ENCODE peak calls at places on chromosomes 16 and 17, in seven cellular contexts. G is AG09309, H is tibial nerve, Y is HFF-Myc, V is thoracic aorta, D is LNCaP clone FGC, C is lower lobe of right lung. Z is an unnamed sample.
A peak's percentile ranks its signal among the peaks of the same experiment; 100 is the strongest.

GRCh38 chr16:73065617-73066313 is 17.8 kb upstream of the ZFHX3 start:
- DNase-seq in G (no peak), D (no peak), H (peak; percentile 50), V (no peak), Y (no peak), C (peak; percentile 69), Z (no peak)

GRCh38 chr16:52068447-52069074 is 478.4 kb downstream of the TOX3 start:
- DNase-seq in C (no peak), D (peak; percentile 61), G (no peak), V (no peak), Y (no peak), H (no peak), Z (no peak)

GRCh38 chr16:85587763-85588474 is 25.2 kb upstream of the GSE1 start:
- DNase-seq in H (no peak), C (no peak), Y (no peak), D (no peak), V (no peak), G (no peak), Z (no peak)

GRCh38 chr16:72789921-72790320 is 258.0 kb downstream of the ZFHX3 start:
- DNase-seq in V (no peak), D (no peak), G (no peak), Y (no peak), C (no peak), H (no peak), Z (no peak)

GRCh38 chr17:9802294-9802693 is 10.9 kb upstream of the DHRS7C start:
- DNase-seq in H (no peak), V (no peak), G (no peak), Y (peak; percentile 47), C (no peak), D (no peak), Z (no peak)

GRCh38 chr16:22814330-22815105 is 556 bp downstream of the HS3ST2 start:
- DNase-seq in C (no peak), H (no peak), G (no peak), V (no peak), Y (no peak), D (no peak), Z (no peak)

GRCh38 chr17:65283704-65284103 is 146.5 kb downstream of the RGS9 start:
- DNase-seq in C (no peak), D (no peak), H (no peak), Y (no peak), G (no peak), V (no peak), Z (no peak)

GRCh38 chr16:66226762-66227161 is 139.7 kb upstream of the CDH5 start:
- DNase-seq in H (no peak), G (no peak), D (no peak), V (no peak), C (no peak), Y (no peak), Z (no peak)

GRCh38 chr16:46650224-46650623 is 29.0 kb upstream of the SHCBP1 start:
- DNase-seq in D (no peak), C (no peak), V (no peak), H (no peak), Y (peak; percentile 32), G (no peak), Z (no peak)

GRCh38 chr17:79650861-79651260 is 40.0 kb upstream of the RBFOX3 start:
- DNase-seq in C (no peak), D (no peak), G (no peak), H (no peak), V (no peak), Y (no peak), Z (no peak)

GRCh38 chr17:77802811-77803220 is 155.7 kb upstream of the TNRC6C start:
- DNase-seq in Y (no peak), G (no peak), H (no peak), D (no peak), C (no peak), V (no peak), Z (no peak)

GRCh38 chr16:909281-910000 is 61.3 kb downstream of the LMF1 start:
- DNase-seq in H (no peak), V (no peak), G (no peak), D (no peak), C (no peak), Y (no peak), Z (no peak)

GRCh38 chr17:71902931-71903506 is 217.8 kb upstream of the SOX9 start:
- DNase-seq in H (no peak), C (no peak), Y (no peak), V (no peak), G (no peak), D (no peak), Z (no peak)

GRCh38 chr16:17396762-17397498 is 73.8 kb downstream of the XYLT1 start:
- DNase-seq in D (peak; percentile 72), Y (peak; percentile 70), C (no peak), G (no peak), H (no peak), V (no peak), Z (no peak)

GRCh38 chr17:38701504-38702165 is 3.4 kb upstream of the MLLT6 start:
- DNase-seq in V (no peak), C (no peak), G (no peak), H (no peak), Y (no peak), D (no peak), Z (no peak)

GRCh38 chr17:39836117-39836516 is 28.0 kb downstream of the IKZF3 start:
- DNase-seq in D (no peak), C (no peak), H (no peak), G (no peak), Y (no peak), V (no peak), Z (no peak)

GRCh38 chr17:39834017-39834416 is 30.1 kb downstream of the IKZF3 start:
- DNase-seq in C (no peak), V (no peak), Y (no peak), D (no peak), G (no peak), H (no peak), Z (no peak)

GRCh38 chr17:39838057-39838456 is 26.1 kb downstream of the IKZF3 start:
- DNase-seq in Y (no peak), D (no peak), C (no peak), G (no peak), V (no peak), H (no peak), Z (no peak)

GRCh38 chr17:39838784-39839183 is 25.3 kb downstream of the IKZF3 start:
- DNase-seq in D (no peak), Y (no peak), H (no peak), V (no peak), G (no peak), C (no peak), Z (no peak)

GRCh38 chr17:39835038-39835786 is 28.9 kb downstream of the IKZF3 start:
- DNase-seq in V (no peak), H (no peak), D (no peak), Y (no peak), C (no peak), G (no peak), Z (no peak)
- TF ChIP-seq CTCF in V (no peak), H (no peak), D (no peak), Y (no peak), C (no peak), G (no peak), Z (no peak)

DNA sequence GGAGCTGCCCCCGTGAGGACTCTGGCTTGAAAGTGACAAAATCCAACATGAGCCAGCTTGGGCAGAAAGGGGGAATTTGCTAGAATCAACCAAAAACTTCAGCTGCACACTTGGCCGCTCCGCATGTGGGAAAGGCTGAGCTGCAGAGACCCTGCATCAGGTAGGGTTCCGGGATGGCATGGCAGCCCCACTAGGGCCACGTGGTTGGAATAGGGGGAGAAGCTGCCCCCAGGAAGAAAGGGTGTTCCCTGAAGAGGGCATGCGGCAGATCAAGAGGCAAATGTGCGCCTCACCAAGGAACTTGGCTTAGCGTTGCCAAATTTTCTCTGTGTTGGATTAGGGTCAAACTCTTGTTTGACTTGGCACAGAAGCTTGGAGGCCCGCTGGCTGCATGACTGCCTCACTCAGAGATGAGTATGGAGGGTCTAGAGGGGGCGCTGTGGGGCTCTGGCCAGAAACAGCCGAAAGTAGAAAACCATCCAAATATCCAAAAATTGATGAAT is 29.2 kb upstream of the WFIKKN2 start:
- DNase-seq in D (peak; percentile 32), G (no peak), H (no peak), V (no peak), Y (no peak), C (no peak), Z (no peak)
- TF ChIP-seq CTCF in D (peak; percentile 22), G (no peak), H (no peak), V (no peak), Y (peak; percentile 22), C (no peak), Z (peak; percentile 20)

DNA sequence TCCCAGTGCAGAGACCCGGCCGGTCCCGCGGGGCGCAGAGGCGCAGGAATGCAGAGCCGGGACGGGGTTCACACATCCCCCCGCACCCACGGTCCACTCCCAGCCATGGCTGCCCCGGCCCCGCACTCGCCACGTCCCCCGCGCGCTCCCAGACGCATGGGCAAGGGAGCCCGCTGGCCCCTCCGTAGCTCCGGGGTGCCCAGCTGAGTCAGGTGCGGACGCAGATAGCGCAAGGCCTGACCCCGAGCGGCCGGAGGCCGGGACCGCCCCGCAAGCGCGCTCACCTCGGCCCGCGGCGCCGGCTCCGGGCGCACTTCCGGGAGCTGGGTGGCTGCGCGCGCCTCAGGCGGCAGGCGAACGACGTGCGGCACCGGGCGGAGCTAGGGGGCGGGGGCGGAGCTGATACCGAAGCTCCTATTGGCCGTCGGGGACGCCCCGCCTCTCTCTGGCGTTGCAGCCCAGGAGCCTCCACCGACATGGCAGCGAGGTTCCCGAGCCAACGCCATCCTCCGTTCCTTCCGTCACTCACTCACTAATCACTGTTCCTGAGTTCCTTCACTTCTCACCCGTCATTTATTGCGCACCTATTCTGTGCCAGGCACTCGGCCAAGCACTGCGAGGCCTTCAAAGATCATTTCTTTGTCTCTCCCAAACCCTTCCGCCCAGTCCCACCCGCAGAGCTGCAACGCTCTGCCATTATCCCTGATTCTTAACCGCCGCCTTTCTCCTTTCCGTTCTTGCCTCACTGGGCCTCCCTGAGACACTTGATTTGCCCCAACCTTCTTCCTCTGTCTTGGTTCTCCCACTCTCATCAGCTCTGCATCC is at the start of gene ZNF18:
- DNase-seq in D (peak; percentile 75), C (peak; percentile 99), V (peak; percentile 89), H (peak; percentile 91), Y (peak; percentile 69), G (peak; percentile 59), Z (peak; percentile 76)
- TF ChIP-seq CTCF in D (no peak), C (peak; percentile 33), V (no peak), H (no peak), Y (no peak), G (no peak), Z (no peak)

GRCh38 chr16:71426880-71427615 is 14.8 kb downstream of the TLE7 start:
- DNase-seq in G (no peak), C (no peak), Y (no peak), D (no peak), V (no peak), H (no peak), Z (no peak)

GRCh38 chr16:71423865-71424264 is 18.0 kb downstream of the TLE7 start:
- DNase-seq in Y (no peak), H (no peak), C (no peak), D (no peak), G (no peak), V (no peak), Z (no peak)

GRCh38 chr16:71424626-71425025 is 17.2 kb downstream of the TLE7 start:
- DNase-seq in V (no peak), H (no peak), Y (no peak), D (no peak), C (no peak), G (no peak), Z (no peak)

GRCh38 chr16:71426069-71426879 is 15.6 kb downstream of the TLE7 start:
- DNase-seq in H (no peak), Y (peak; percentile 90), D (peak; percentile 82), V (no peak), G (peak; percentile 28), C (no peak), Z (peak; percentile 37)

DNA sequence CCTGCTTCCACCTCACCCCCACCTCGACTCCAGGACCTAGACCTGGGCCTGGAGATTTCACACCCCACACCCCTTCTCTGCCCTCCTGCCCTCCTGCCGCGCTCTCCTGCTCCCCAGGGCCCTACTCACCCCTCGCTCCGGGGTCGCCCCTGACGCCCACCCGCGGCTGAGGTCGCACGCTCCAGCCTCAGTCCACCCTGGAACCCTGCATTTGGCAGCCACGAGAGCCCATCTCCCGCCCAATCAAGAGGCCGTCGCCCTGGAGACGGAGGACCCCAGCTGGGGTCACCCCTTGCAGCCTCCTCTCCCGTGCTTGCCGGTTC is 16.1 kb downstream of the TLE7 start:
- DNase-seq in D (no peak), Y (no peak), H (no peak), G (no peak), V (no peak), C (no peak), Z (no peak)
- TF ChIP-seq CTCF in D (no peak), Y (no peak), H (no peak), G (no peak), V (no peak), C (no peak), Z (no peak)

Z was measured in D721Med.